ENCODE peak calls at places on chromosomes 5 and 9, in six cellular contexts. Y is mesendoderm, M is EL, Z is anterior cingulate cortex, T is HCT116, D is RKO. F is an unnamed sample.

GRCh38 chr9:129863059-129863690 is 27.9 kb downstream of the USP20 start:
- DNase-seq in T (no peak), Z (no peak), Y (peak), M (peak), D (no peak), F (peak)

GRCh38 chr5:178382689-178383276 is 150.2 kb upstream of the PHYKPL start:
- DNase-seq in Y (peak), T (no peak), M (no peak), D (no peak), Z (no peak), F (no peak)

GRCh38 chr5:135433626-135434426 is 13.3 kb downstream of the DCANP1 start:
- DNase-seq in Z (no peak), D (no peak), Y (peak), M (peak), T (no peak), F (no peak)

GRCh38 chr5:141343242-141343952 is at the start of gene PCDHGA3:
- DNase-seq in M (peak), Z (no peak), D (no peak), Y (peak), T (no peak), F (no peak)

GRCh38 chr9:29422445-29422844 is 1849.2 kb upstream of the C9orf72 start:
- DNase-seq in Y (no peak), M (no peak), D (no peak), T (no peak), Z (no peak), F (no peak)

GRCh38 chr5:180162304-180162661 is 46.7 kb downstream of the RASGEF1C start:
- DNase-seq in Z (no peak), Y (no peak), D (no peak), M (no peak), T (no peak), F (no peak)

GRCh38 chr5:43236633-43237355 is 44.8 kb downstream of the NIM1K start:
- DNase-seq in D (no peak), Z (no peak), M (no peak), T (no peak), Y (no peak), F (no peak)

GRCh38 chr5:34894716-34895115 is 20.6 kb downstream of the RAD1 start:
- DNase-seq in D (no peak), T (no peak), Z (no peak), Y (no peak), M (no peak), F (no peak)

GRCh38 chr9:116087751-116088194 is 65.8 kb upstream of the PAPPA start:
- DNase-seq in D (no peak), T (no peak), M (peak), Y (peak), Z (no peak), F (no peak)

GRCh38 chr9:136550439-136551085 is 4.7 kb upstream of the NOTCH1 start:
- DNase-seq in Z (no peak), T (no peak), M (no peak), D (no peak), Y (no peak), F (no peak)

GRCh38 chr9:93577940-93578682 is 1.7 kb downstream of the PHF2 start:
- DNase-seq in T (no peak), Y (no peak), D (peak), Z (no peak), M (peak), F (no peak)

GRCh38 chr9:88197781-88198345 is 59.6 kb upstream of the SPATA31C2 start:
- DNase-seq in T (no peak), Y (peak), D (no peak), M (peak), Z (no peak), F (peak)

GRCh38 chr5:115946655-115947054 is 15.6 kb upstream of the LVRN start:
- DNase-seq in Y (no peak), D (peak), M (peak), T (no peak), Z (no peak), F (no peak)

GRCh38 chr9:129580211-129580915 is 40.5 kb downstream of the C9orf50 start:
- DNase-seq in Z (no peak), T (no peak), D (no peak), M (no peak), Y (no peak), F (no peak)

GRCh38 chr5:172733974-172734346 is 37.0 kb downstream of the DUSP1 start:
- DNase-seq in M (no peak), Z (no peak), D (no peak), T (no peak), Y (no peak), F (no peak)

GRCh38 chr9:130522233-130522808 is 57.1 kb upstream of the FUBP3 start:
- DNase-seq in Z (no peak), D (peak), T (no peak), M (no peak), Y (peak), F (no peak)

GRCh38 chr9:79263666-79264460 is 307.9 kb upstream of the TLE4 start:
- DNase-seq in Z (no peak), Y (no peak), D (no peak), M (peak), T (no peak), F (no peak)

GRCh38 chr5:95892784-95893354 is 68.8 kb downstream of the ELL2 start:
- DNase-seq in M (peak), D (peak), Z (no peak), Y (peak), T (peak), F (no peak)

GRCh38 chr9:27714388-27714787 is 141.1 kb upstream of the C9orf72 start:
- DNase-seq in T (no peak), D (peak), Y (peak), Z (no peak), M (no peak), F (no peak)